ENCODE peak calls at places on chromosomes 5 and 9, in nine cellular contexts. B is neuronal stem cell; L is OCI-LY7; F is ovary; J is aorta; H is uterus; I is right cardiac atrium; Q is effector memory CD4-positive, alpha-beta T cell; Y is stomach. M is an unnamed sample.

GRCh38 chr5:172144931-172145869 is 42.8 kb downstream of the STK10 start:
- DNase-seq in H (no peak), L (no peak), Y (no peak), F (no peak), I (no peak), J (no peak), B (no peak), Q (no peak), M (no peak)

GRCh38 chr5:172223901-172224873 is 30.2 kb downstream of the EFCAB9 start:
- DNase-seq in Q (no peak), I (no peak), L (no peak), H (no peak), B (no peak), Y (no peak), F (no peak), J (no peak), M (no peak)

GRCh38 chr5:1516615-1517601 is 6.9 kb downstream of the LPCAT1 start:
- DNase-seq in F (peak; percentile 17), Q (no peak), L (no peak), Y (peak; percentile 25), I (peak; percentile 22), J (peak; percentile 53), H (peak; percentile 8), B (no peak), M (no peak)

GRCh38 chr5:40001796-40002195 is 577.0 kb upstream of the DAB2 start:
- DNase-seq in J (no peak), Y (no peak), Q (no peak), I (no peak), L (no peak), B (no peak), H (no peak), F (no peak), M (no peak)

GRCh38 chr5:157459715-157460599 is at the start of gene NIPAL4:
- DNase-seq in H (no peak), L (no peak), F (peak; percentile 41), Q (no peak), J (peak; percentile 53), I (no peak), Y (no peak), B (no peak), M (no peak)

GRCh38 chr5:23139338-23140171 is 286.4 kb upstream of the CDH12 start:
- DNase-seq in B (peak; percentile 24), L (peak; percentile 1), Y (no peak), Q (no peak), J (no peak), I (no peak), H (no peak), F (no peak), M (peak; percentile 35)

GRCh38 chr5:178063277-178063676 is 50.1 kb upstream of the N4BP3 start:
- DNase-seq in F (no peak), B (no peak), L (no peak), H (no peak), Q (no peak), J (no peak), I (no peak), Y (no peak), M (no peak)

GRCh38 chr5:171615201-171616001 is 170.2 kb upstream of the SMIM23 start:
- DNase-seq in J (no peak), L (no peak), I (no peak), F (no peak), Q (no peak), H (no peak), Y (no peak), B (peak; percentile 38), M (no peak)

GRCh38 chr9:71202931-71203330 is 81.5 kb upstream of the TRPM3 start:
- DNase-seq in F (no peak), B (no peak), I (no peak), Y (no peak), H (no peak), Q (no peak), L (no peak), J (no peak), M (no peak)

GRCh38 chr5:80128129-80128528 is 93.0 kb downstream of the THBS4 start:
- DNase-seq in F (no peak), H (no peak), Y (no peak), J (no peak), L (no peak), I (no peak), Q (no peak), B (no peak), M (no peak)

GRCh38 chr9:121295662-121296191 is 27.8 kb downstream of the GSN start:
- DNase-seq in Y (no peak), H (peak; percentile 36), F (no peak), I (no peak), J (no peak), L (no peak), Q (no peak), B (no peak), M (no peak)
- H3K4me3 ChIP-seq in Y (no peak overlapping the region), H (no peak overlapping the region), F (no peak overlapping the region), I (no peak overlapping the region), J (no peak overlapping the region), L (no peak overlapping the region), Q (no peak overlapping the region), B (no peak overlapping the region), M (no peak overlapping the region)

DNA sequence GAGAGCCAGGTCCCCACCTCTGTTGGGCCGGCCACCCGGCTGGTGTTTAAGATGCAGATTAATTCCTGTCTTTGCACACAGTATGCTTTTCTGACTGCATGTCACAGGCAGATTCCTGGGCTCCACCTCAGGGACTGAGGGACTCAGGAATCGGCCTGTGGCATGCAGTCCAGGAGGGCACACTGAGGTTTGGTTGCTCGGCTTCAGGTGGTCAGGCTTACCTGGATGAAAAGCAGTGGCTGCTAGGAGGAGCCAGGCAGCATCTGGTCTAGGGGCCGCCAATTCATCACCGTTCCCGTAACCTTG is 1.1 kb downstream of the WDR5 start:
- DNase-seq in J (no peak), Q (no peak), I (no peak), F (no peak), H (no peak), B (no peak), L (no peak), Y (no peak), M (no peak)
- H3K4me3 ChIP-seq in J (no peak overlapping the region), Q (peak overlapping the region; percentile 75), I (peak overlapping the region; percentile 81), F (peak overlapping the region; percentile 55), H (peak overlapping the region; percentile 79), B (peak overlapping the region; percentile 90), L (peak overlapping the region; percentile 100), Y (peak overlapping the region; percentile 93), M (peak overlapping the region; percentile 73)

GRCh38 chr5:100444961-100445360 is 90.2 kb upstream of the FAM174A start:
- DNase-seq in Y (no peak), B (no peak), Q (no peak), I (no peak), H (no peak), J (no peak), L (no peak), F (no peak), M (no peak)
- H3K4me3 ChIP-seq in Y (no peak overlapping the region), B (no peak overlapping the region), Q (no peak overlapping the region), I (no peak overlapping the region), H (no peak overlapping the region), J (no peak overlapping the region), L (no peak overlapping the region), F (no peak overlapping the region), M (no peak overlapping the region)

DNA sequence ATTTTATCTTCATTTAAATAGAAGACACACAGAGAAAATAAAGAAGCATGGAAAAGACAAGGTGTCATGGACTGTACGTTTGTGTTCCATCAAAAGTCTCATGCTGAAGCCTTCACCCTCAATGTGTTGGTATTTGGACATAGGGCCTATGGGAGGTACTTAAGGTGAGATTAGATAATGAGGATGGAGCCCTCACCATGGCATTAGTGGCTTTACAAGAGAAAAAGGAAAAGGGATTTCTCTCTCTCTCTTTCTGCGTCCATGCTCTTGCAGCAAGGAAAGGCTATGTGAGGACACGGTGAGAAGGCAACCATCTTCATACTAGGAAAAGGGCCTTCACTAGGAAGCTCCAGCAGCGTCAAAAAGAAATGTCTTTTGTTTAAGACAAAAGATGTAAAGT is 797.0 kb upstream of the CDH10 start:
- DNase-seq in Y (no peak), L (no peak), J (no peak), F (no peak), B (no peak), H (no peak), Q (no peak), I (no peak), M (no peak)
- H3K4me3 ChIP-seq in Y (no peak overlapping the region), L (no peak overlapping the region), J (no peak overlapping the region), F (no peak overlapping the region), B (no peak overlapping the region), H (no peak overlapping the region), Q (no peak overlapping the region), I (no peak overlapping the region), M (no peak overlapping the region)